ENCODE peak calls at places on chromosomes 16 and 17, in four cellular contexts. S is activated T-cell treated with anti-CD3 and anti-CD28 coated beads for 48 hours, D is fibroblast of the conjunctiva, M is AG20443. Z is an unnamed sample.

GRCh38 chr16:78816499-78817441 is 717.3 kb downstream of the WWOX start:
- DNase-seq in D (peak; percentile 2), M (no peak), S (no peak), Z (no peak)

GRCh38 chr16:3027983-3028715 is 4.3 kb downstream of the THOC6 start:
- DNase-seq in M (peak; percentile 80), D (peak; percentile 27), S (peak; percentile 91), Z (peak; percentile 82)

GRCh38 chr17:32879143-32879542 is 2.2 kb upstream of the MYO1D start:
- DNase-seq in D (no peak), M (no peak), S (no peak), Z (no peak)

GRCh38 chr16:2912330-2913199 is 834 bp downstream of the FLYWCH1 start:
- DNase-seq in D (no peak), S (peak; percentile 21), M (peak; percentile 41), Z (peak; percentile 84)

GRCh38 chr16:64469906-64470702 is 651.8 kb downstream of the CDH11 start:
- DNase-seq in D (peak; percentile 23), M (peak; percentile 20), S (no peak), Z (peak; percentile 17)

GRCh38 chr16:73163238-73163795 is 115.4 kb upstream of the ZFHX3 start:
- DNase-seq in D (no peak), M (no peak), S (no peak), Z (no peak)

GRCh38 chr17:79570653-79571052 is 40.2 kb downstream of the RBFOX3 start:
- DNase-seq in S (no peak), M (no peak), D (no peak), Z (no peak)

GRCh38 chr17:44940321-44940720 is 7.3 kb downstream of the KIF18B start:
- DNase-seq in S (no peak), M (no peak), D (no peak), Z (peak; percentile 51)

GRCh38 chr17:55813944-55814343 is 63.1 kb downstream of the PCTP start:
- DNase-seq in D (no peak), S (no peak), M (no peak), Z (no peak)

GRCh38 chr16:89553733-89554132 is 6.7 kb upstream of the RPL13 start:
- DNase-seq in D (no peak), M (no peak), S (no peak), Z (no peak)

GRCh38 chr17:38871247-38871991 is 1.6 kb downstream of the LASP1 start:
- DNase-seq in D (no peak), M (no peak), S (peak; percentile 69), Z (peak; percentile 88)

GRCh38 chr17:77666480-77666879 is 292.0 kb upstream of the TNRC6C start:
- DNase-seq in M (no peak), D (no peak), S (no peak), Z (no peak)

GRCh38 chr16:47927330-47927729 is 228.5 kb downstream of the ABCC12 start:
- DNase-seq in S (no peak), D (no peak), M (no peak), Z (peak; percentile 28)

GRCh38 chr17:27503636-27504035 is 47.4 kb downstream of the KSR1 start:
- DNase-seq in D (no peak), M (no peak), S (no peak), Z (no peak)

GRCh38 chr17:39223907-39224777 is 1.6 kb downstream of the STAC2 start:
- DNase-seq in S (no peak), M (no peak), D (no peak), Z (no peak)

GRCh38 chr17:73496232-73496631 is 148.0 kb downstream of the SDK2 start:
- DNase-seq in D (no peak), S (no peak), M (no peak), Z (no peak)

GRCh38 chr17:15963670-15964110 is 18.8 kb downstream of the ADORA2B start:
- DNase-seq in D (peak; percentile 31), S (no peak), M (no peak), Z (peak; percentile 29)

GRCh38 chr16:6016530-6017184 is 919.1 kb upstream of the EEF2KMT start:
- DNase-seq in S (no peak), D (no peak), M (no peak), Z (peak; percentile 38)

GRCh38 chr16:450800-451512 is 25.5 kb downstream of the RAB11FIP3 start:
- DNase-seq in D (no peak), M (no peak), S (no peak), Z (no peak)

GRCh38 chr17:19248923-19249574 is 11.9 kb downstream of the EPN2 start:
- DNase-seq in M (peak; percentile 93), S (no peak), D (no peak), Z (peak; percentile 96)

GRCh38 chr17:3843935-3844516 is 2.0 kb downstream of the NCBP3 start:
- DNase-seq in M (peak; percentile 51), S (peak; percentile 36), D (no peak), Z (peak; percentile 56)

GRCh38 chr17:30969989-30970680 is 704 bp upstream of the RNF135 start:
- DNase-seq in S (no peak), D (no peak), M (peak; percentile 20), Z (peak; percentile 53)

GRCh38 chr17:10768766-10769383 is 35.0 kb downstream of the TMEM238L start:
- DNase-seq in S (no peak), D (no peak), M (no peak), Z (peak; percentile 10)

GRCh38 chr17:6626616-6627015 is 13.9 kb downstream of the KIAA0753 start:
- DNase-seq in D (no peak), S (no peak), M (no peak), Z (no peak)

GRCh38 chr17:65371702-65372101 is 189.7 kb downstream of the AXIN2 start:
- DNase-seq in M (no peak), D (no peak), S (no peak), Z (no peak)

GRCh38 chr17:1398028-1398427 is 2.0 kb downstream of the YWHAE start:
- DNase-seq in D (no peak), S (no peak), M (no peak), Z (peak; percentile 55)

GRCh38 chr17:44989552-44990138 is 21.5 kb upstream of the C1QL1 start:
- DNase-seq in M (no peak), D (no peak), S (no peak), Z (no peak)

GRCh38 chr17:58275417-58275816 is 5.3 kb downstream of the MPO start:
- DNase-seq in D (no peak), S (no peak), M (no peak), Z (no peak)

GRCh38 chr17:19470529-19471261 is 59.7 kb downstream of the RNF112 start:
- DNase-seq in S (no peak), D (peak; percentile 35), M (peak; percentile 78), Z (peak; percentile 81)

GRCh38 chr16:84446086-84446485 is 58.4 kb downstream of the MEAK7 start:
- DNase-seq in D (no peak), S (no peak), M (no peak), Z (peak; percentile 37)

GRCh38 chr17:76492989-76493501 is 8.2 kb downstream of the RHBDF2 start:
- DNase-seq in S (peak; percentile 40), D (peak; percentile 21), M (peak; percentile 80), Z (peak; percentile 76)

GRCh38 chr16:495127-495748 is 32.3 kb upstream of the CAPN15 start:
- DNase-seq in D (peak; percentile 10), M (peak; percentile 68), S (peak; percentile 15), Z (peak; percentile 58)

GRCh38 chr17:79053251-79053925 is 21.2 kb upstream of the ENGASE start:
- DNase-seq in M (peak; percentile 65), D (no peak), S (no peak), Z (peak; percentile 56)

GRCh38 chr16:29820271-29820701 is at the start of gene MVP:
- DNase-seq in S (peak; percentile 53), M (peak; percentile 82), D (peak; percentile 55), Z (peak; percentile 87)

GRCh38 chr16:86668136-86668535 is 89.8 kb downstream of the FOXL1 start:
- DNase-seq in M (peak; percentile 37), D (no peak), S (no peak), Z (peak; percentile 82)

GRCh38 chr16:85504242-85504641 is 108.9 kb upstream of the GSE1 start:
- DNase-seq in M (no peak), S (no peak), D (no peak), Z (no peak)

GRCh38 chr16:30395155-30395991 is at the start of gene ZNF48:
- DNase-seq in D (peak; percentile 75), M (peak; percentile 94), S (peak; percentile 58), Z (peak; percentile 94)

GRCh38 chr16:87132361-87133014 is 184.7 kb downstream of the C16orf95 start:
- DNase-seq in S (no peak), M (peak; percentile 89), D (peak; percentile 73), Z (peak; percentile 81)

GRCh38 chr16:1525871-1526607 is 7.4 kb upstream of the TMEM204 start:
- DNase-seq in S (no peak), D (no peak), M (no peak), Z (no peak)

Z was measured in GM23248.